ENCODE peak calls at places on chromosomes 7 and 10, in seven cellular contexts. One of them, this sample, is unnamed.

GRCh38 chr10:103693070-103693811 is 162.1 kb downstream of the SH3PXD2A start:
- DNase-seq in CD8-positive, alpha-beta T cell: peak; percentile 31
- DNase-seq in ovary: peak; percentile 63
- DNase-seq in mammary epithelial cell: no peak
- DNase-seq in cardiac muscle cell: no peak
- DNase-seq in gastrocnemius medialis: no peak
- DNase-seq in tibial nerve: no peak
- DNase-seq in this sample: no peak

GRCh38 chr10:96442017-96442643 is 71.6 kb downstream of the TLL2 start:
- DNase-seq in CD8-positive, alpha-beta T cell: no peak
- DNase-seq in ovary: no peak
- DNase-seq in mammary epithelial cell: no peak
- DNase-seq in cardiac muscle cell: no peak
- DNase-seq in gastrocnemius medialis: no peak
- DNase-seq in tibial nerve: no peak
- DNase-seq in this sample: no peak

GRCh38 chr7:133591704-133592340 is 338.9 kb downstream of the EXOC4 start:
- DNase-seq in CD8-positive, alpha-beta T cell: no peak
- DNase-seq in ovary: no peak
- DNase-seq in mammary epithelial cell: no peak
- DNase-seq in cardiac muscle cell: no peak
- DNase-seq in gastrocnemius medialis: no peak
- DNase-seq in tibial nerve: no peak
- DNase-seq in this sample: no peak

GRCh38 chr7:15607541-15608210 is 45.9 kb upstream of the AGMO start:
- DNase-seq in CD8-positive, alpha-beta T cell: no peak
- DNase-seq in ovary: no peak
- DNase-seq in mammary epithelial cell: no peak
- DNase-seq in cardiac muscle cell: peak; percentile 3
- DNase-seq in gastrocnemius medialis: no peak
- DNase-seq in tibial nerve: no peak
- DNase-seq in this sample: no peak

GRCh38 chr7:92751902-92752901 is 84.2 kb downstream of the CDK6 start:
- DNase-seq in CD8-positive, alpha-beta T cell: no peak
- DNase-seq in ovary: no peak
- DNase-seq in mammary epithelial cell: peak; percentile 94
- DNase-seq in cardiac muscle cell: peak; percentile 68
- DNase-seq in gastrocnemius medialis: no peak
- DNase-seq in tibial nerve: no peak
- DNase-seq in this sample: no peak

GRCh38 chr10:21452203-21452602 is 73.3 kb downstream of the SKIDA1 start:
- DNase-seq in CD8-positive, alpha-beta T cell: no peak
- DNase-seq in ovary: no peak
- DNase-seq in mammary epithelial cell: no peak
- DNase-seq in cardiac muscle cell: peak; percentile 35
- DNase-seq in gastrocnemius medialis: no peak
- DNase-seq in tibial nerve: no peak
- DNase-seq in this sample: no peak

GRCh38 chr7:114086491-114086905 is 167.7 kb upstream of the PPP1R3A start:
- DNase-seq in CD8-positive, alpha-beta T cell: no peak
- DNase-seq in ovary: no peak
- DNase-seq in mammary epithelial cell: no peak
- DNase-seq in cardiac muscle cell: no peak
- DNase-seq in gastrocnemius medialis: peak; percentile 43
- DNase-seq in tibial nerve: no peak
- DNase-seq in this sample: no peak

GRCh38 chr10:76973091-76973514 is 664.5 kb downstream of the KCNMA1 start:
- DNase-seq in CD8-positive, alpha-beta T cell: no peak
- DNase-seq in ovary: no peak
- DNase-seq in mammary epithelial cell: no peak
- DNase-seq in cardiac muscle cell: no peak
- DNase-seq in gastrocnemius medialis: no peak
- DNase-seq in tibial nerve: no peak
- DNase-seq in this sample: no peak

GRCh38 chr10:48448796-48449195 is 142.3 kb downstream of the MAPK8 start:
- DNase-seq in CD8-positive, alpha-beta T cell: no peak
- DNase-seq in ovary: no peak
- DNase-seq in mammary epithelial cell: peak; percentile 47
- DNase-seq in cardiac muscle cell: no peak
- DNase-seq in gastrocnemius medialis: no peak
- DNase-seq in tibial nerve: no peak
- DNase-seq in this sample: no peak

GRCh38 chr7:91465595-91466061 is 201.4 kb downstream of the FZD1 start:
- DNase-seq in CD8-positive, alpha-beta T cell: no peak
- DNase-seq in ovary: no peak
- DNase-seq in mammary epithelial cell: no peak
- DNase-seq in cardiac muscle cell: peak; percentile 13
- DNase-seq in gastrocnemius medialis: no peak
- DNase-seq in tibial nerve: no peak
- DNase-seq in this sample: no peak

GRCh38 chr10:29908977-29909376 is 150.4 kb downstream of the JCAD start:
- DNase-seq in CD8-positive, alpha-beta T cell: no peak
- DNase-seq in ovary: no peak
- DNase-seq in mammary epithelial cell: peak; percentile 15
- DNase-seq in cardiac muscle cell: no peak
- DNase-seq in gastrocnemius medialis: no peak
- DNase-seq in tibial nerve: no peak
- DNase-seq in this sample: no peak

GRCh38 chr10:608331-609265 is 80.9 kb downstream of the DIP2C start:
- DNase-seq in CD8-positive, alpha-beta T cell: no peak
- DNase-seq in ovary: no peak
- DNase-seq in mammary epithelial cell: no peak
- DNase-seq in cardiac muscle cell: peak; percentile 45
- DNase-seq in gastrocnemius medialis: no peak
- DNase-seq in tibial nerve: no peak
- DNase-seq in this sample: no peak

GRCh38 chr10:71278691-71279588 is 40.1 kb upstream of the SLC29A3 start:
- DNase-seq in CD8-positive, alpha-beta T cell: no peak
- DNase-seq in ovary: no peak
- DNase-seq in mammary epithelial cell: no peak
- DNase-seq in cardiac muscle cell: no peak
- DNase-seq in gastrocnemius medialis: no peak
- DNase-seq in tibial nerve: no peak
- DNase-seq in this sample: no peak

GRCh38 chr10:15485684-15486316 is 114.7 kb upstream of the FAM171A1 start:
- DNase-seq in CD8-positive, alpha-beta T cell: no peak
- DNase-seq in ovary: no peak
- DNase-seq in mammary epithelial cell: no peak
- DNase-seq in cardiac muscle cell: peak; percentile 94
- DNase-seq in gastrocnemius medialis: no peak
- DNase-seq in tibial nerve: no peak
- DNase-seq in this sample: no peak

GRCh38 chr10:128386816-128387604 is 260.8 kb upstream of the MKI67 start:
- DNase-seq in CD8-positive, alpha-beta T cell: no peak
- DNase-seq in ovary: no peak
- DNase-seq in mammary epithelial cell: no peak
- DNase-seq in cardiac muscle cell: no peak
- DNase-seq in gastrocnemius medialis: peak; percentile 67
- DNase-seq in tibial nerve: no peak
- DNase-seq in this sample: no peak

GRCh38 chr7:145036592-145037386 is 200.9 kb upstream of the TPK1 start:
- DNase-seq in CD8-positive, alpha-beta T cell: peak; percentile 32
- DNase-seq in ovary: no peak
- DNase-seq in mammary epithelial cell: peak; percentile 25
- DNase-seq in cardiac muscle cell: peak; percentile 64
- DNase-seq in gastrocnemius medialis: no peak
- DNase-seq in tibial nerve: no peak
- DNase-seq in this sample: no peak

GRCh38 chr7:28512648-28513435 is 100.5 kb downstream of the CREB5 start:
- DNase-seq in CD8-positive, alpha-beta T cell: no peak
- DNase-seq in ovary: no peak
- DNase-seq in mammary epithelial cell: no peak
- DNase-seq in cardiac muscle cell: no peak
- DNase-seq in gastrocnemius medialis: no peak
- DNase-seq in tibial nerve: no peak
- DNase-seq in this sample: no peak

GRCh38 chr10:1660386-1660785 is 76.9 kb downstream of the ADARB2 start:
- DNase-seq in CD8-positive, alpha-beta T cell: no peak
- DNase-seq in ovary: no peak
- DNase-seq in mammary epithelial cell: no peak
- DNase-seq in cardiac muscle cell: no peak
- DNase-seq in gastrocnemius medialis: no peak
- DNase-seq in tibial nerve: no peak
- DNase-seq in this sample: no peak

GRCh38 chr7:16900212-16900768 is 18.5 kb upstream of the AGR3 start:
- DNase-seq in CD8-positive, alpha-beta T cell: no peak
- DNase-seq in ovary: no peak
- DNase-seq in mammary epithelial cell: peak; percentile 44
- DNase-seq in cardiac muscle cell: no peak
- DNase-seq in gastrocnemius medialis: no peak
- DNase-seq in tibial nerve: no peak
- DNase-seq in this sample: no peak

GRCh38 chr10:24694086-24694485 is 29.6 kb downstream of the ARHGAP21 start:
- DNase-seq in CD8-positive, alpha-beta T cell: no peak
- DNase-seq in ovary: no peak
- DNase-seq in mammary epithelial cell: peak; percentile 2
- DNase-seq in cardiac muscle cell: peak; percentile 56
- DNase-seq in gastrocnemius medialis: no peak
- DNase-seq in tibial nerve: no peak
- DNase-seq in this sample: no peak

GRCh38 chr10:4195214-4195613 is 410.2 kb upstream of the KLF6 start:
- DNase-seq in CD8-positive, alpha-beta T cell: no peak
- DNase-seq in ovary: no peak
- DNase-seq in mammary epithelial cell: peak; percentile 70
- DNase-seq in cardiac muscle cell: no peak
- DNase-seq in gastrocnemius medialis: no peak
- DNase-seq in tibial nerve: no peak
- DNase-seq in this sample: no peak

GRCh38 chr7:44286618-44287487 is 38.5 kb downstream of the CAMK2B start:
- DNase-seq in CD8-positive, alpha-beta T cell: no peak
- DNase-seq in ovary: peak; percentile 34
- DNase-seq in mammary epithelial cell: no peak
- DNase-seq in cardiac muscle cell: no peak
- DNase-seq in gastrocnemius medialis: peak; percentile 23
- DNase-seq in tibial nerve: peak; percentile 11
- DNase-seq in this sample: peak; percentile 26
- H3K4me3 ChIP-seq in CD8-positive, alpha-beta T cell: no peak overlapping the region
- H3K4me3 ChIP-seq in ovary: no peak overlapping the region
- H3K4me3 ChIP-seq in mammary epithelial cell: no peak overlapping the region
- H3K4me3 ChIP-seq in cardiac muscle cell: no peak overlapping the region
- H3K4me3 ChIP-seq in gastrocnemius medialis: no peak overlapping the region
- H3K4me3 ChIP-seq in tibial nerve: no peak overlapping the region
- H3K4me3 ChIP-seq in this sample: no peak overlapping the region

DNA sequence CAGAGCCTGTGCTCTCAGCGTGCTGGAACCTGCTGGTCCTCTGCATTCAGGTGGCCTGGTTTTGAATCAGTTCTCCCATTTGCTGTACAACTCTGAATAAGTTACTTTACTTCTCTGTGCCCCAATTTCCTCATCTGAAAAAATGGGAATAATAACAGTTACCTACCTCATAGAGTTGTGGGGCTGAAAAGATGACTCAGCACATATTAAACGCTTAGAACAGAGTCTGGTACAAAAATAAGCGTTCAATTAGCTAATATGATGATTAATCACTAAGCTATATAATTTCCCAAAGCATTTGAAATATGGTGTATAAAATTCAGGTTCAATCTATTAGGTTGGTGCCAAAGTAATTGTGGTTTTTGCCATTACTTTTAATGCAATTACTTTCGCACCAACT is 259.1 kb downstream of the PRPF18 start:
- DNase-seq in CD8-positive, alpha-beta T cell: no peak
- DNase-seq in ovary: no peak
- DNase-seq in mammary epithelial cell: no peak
- DNase-seq in cardiac muscle cell: no peak
- DNase-seq in gastrocnemius medialis: no peak
- DNase-seq in tibial nerve: no peak
- DNase-seq in this sample: no peak
- H3K27me3 ChIP-seq in CD8-positive, alpha-beta T cell: no peaks in the 10 kb centered on the region
- H3K27me3 ChIP-seq in ovary: no peaks in the 10 kb centered on the region
- H3K27me3 ChIP-seq in mammary epithelial cell: no peaks in the 10 kb centered on the region
- H3K27me3 ChIP-seq in cardiac muscle cell: no peaks in the 10 kb centered on the region
- H3K27me3 ChIP-seq in gastrocnemius medialis: no peaks in the 10 kb centered on the region
- H3K27me3 ChIP-seq in tibial nerve: no peaks in the 10 kb centered on the region
- H3K27me3 ChIP-seq in this sample: no peaks in the 10 kb centered on the region

DNA sequence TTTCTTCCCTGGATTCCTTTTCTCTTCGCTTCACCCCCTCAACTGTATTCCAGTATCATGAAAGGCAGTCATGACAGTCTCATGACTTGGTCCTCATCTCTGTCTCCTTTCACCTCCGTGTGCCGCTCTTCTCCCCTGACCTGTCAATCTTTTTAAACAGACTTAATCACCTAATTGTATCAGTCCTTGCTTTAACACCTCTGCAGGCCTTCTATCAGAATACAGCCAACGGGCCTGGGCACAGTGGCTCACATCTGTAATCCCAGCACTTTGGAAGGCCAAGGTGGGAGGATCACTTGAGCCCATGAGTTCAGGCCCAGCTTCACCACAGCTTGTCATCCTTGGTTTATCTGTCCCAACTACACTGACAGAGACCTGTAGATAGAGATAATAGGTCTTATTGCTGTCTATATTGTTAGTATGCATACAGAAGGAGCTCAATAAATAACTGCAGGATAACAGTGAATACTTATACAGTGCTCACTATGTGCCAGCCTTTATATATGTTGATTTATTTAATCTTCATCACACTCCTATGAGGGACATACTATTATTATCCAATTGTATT is 1.2 kb downstream of the CNPY4 start:
- DNase-seq in CD8-positive, alpha-beta T cell: no peak
- DNase-seq in ovary: peak; percentile 26
- DNase-seq in mammary epithelial cell: no peak
- DNase-seq in cardiac muscle cell: no peak
- DNase-seq in gastrocnemius medialis: no peak
- DNase-seq in tibial nerve: no peak
- DNase-seq in this sample: no peak
- H3K4me3 ChIP-seq in CD8-positive, alpha-beta T cell: peak overlapping the region; percentile 80
- H3K4me3 ChIP-seq in ovary: peak overlapping the region; percentile 86
- H3K4me3 ChIP-seq in mammary epithelial cell: no peak overlapping the region
- H3K4me3 ChIP-seq in cardiac muscle cell: peak overlapping the region; percentile 88
- H3K4me3 ChIP-seq in gastrocnemius medialis: peak overlapping the region; percentile 88
- H3K4me3 ChIP-seq in tibial nerve: peak overlapping the region; percentile 65
- H3K4me3 ChIP-seq in this sample: peak overlapping the region; percentile 77

GRCh38 chr10:100734295-100735086 is 10.9 kb upstream of the PAX2 start:
- DNase-seq in CD8-positive, alpha-beta T cell: no peak
- DNase-seq in ovary: no peak
- DNase-seq in mammary epithelial cell: no peak
- DNase-seq in cardiac muscle cell: no peak
- DNase-seq in gastrocnemius medialis: no peak
- DNase-seq in tibial nerve: no peak
- DNase-seq in this sample: no peak

GRCh38 chr10:100733319-100733718 is 12.1 kb upstream of the PAX2 start:
- DNase-seq in CD8-positive, alpha-beta T cell: no peak
- DNase-seq in ovary: no peak
- DNase-seq in mammary epithelial cell: no peak
- DNase-seq in cardiac muscle cell: no peak
- DNase-seq in gastrocnemius medialis: no peak
- DNase-seq in tibial nerve: no peak
- DNase-seq in this sample: no peak

GRCh38 chr10:100736144-100736808 is 9.1 kb upstream of the PAX2 start:
- DNase-seq in CD8-positive, alpha-beta T cell: no peak
- DNase-seq in ovary: no peak
- DNase-seq in mammary epithelial cell: no peak
- DNase-seq in cardiac muscle cell: no peak
- DNase-seq in gastrocnemius medialis: no peak
- DNase-seq in tibial nerve: no peak
- DNase-seq in this sample: no peak

GRCh38 chr10:100735345-100736143 is 9.8 kb upstream of the PAX2 start:
- DNase-seq in CD8-positive, alpha-beta T cell: no peak
- DNase-seq in ovary: no peak
- DNase-seq in mammary epithelial cell: no peak
- DNase-seq in cardiac muscle cell: no peak
- DNase-seq in gastrocnemius medialis: no peak
- DNase-seq in tibial nerve: no peak
- DNase-seq in this sample: no peak

DNA sequence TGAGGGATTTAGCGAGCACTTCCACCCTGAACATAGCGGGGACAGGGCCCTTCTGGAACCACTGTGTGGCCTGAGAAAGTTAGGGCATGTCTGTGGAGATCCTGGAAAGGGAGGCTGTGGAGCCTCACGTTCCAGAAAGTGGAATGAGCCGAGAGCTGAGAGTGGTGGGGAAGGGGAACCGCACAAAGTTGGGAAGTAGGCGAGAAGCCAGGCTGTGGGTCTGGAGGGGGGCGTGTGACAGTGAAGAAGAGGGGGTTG is 10.4 kb upstream of the PAX2 start:
- DNase-seq in CD8-positive, alpha-beta T cell: no peak
- DNase-seq in ovary: no peak
- DNase-seq in mammary epithelial cell: no peak
- DNase-seq in cardiac muscle cell: no peak
- DNase-seq in gastrocnemius medialis: no peak
- DNase-seq in tibial nerve: no peak
- DNase-seq in this sample: no peak
- H3K27me3 ChIP-seq in CD8-positive, alpha-beta T cell: peaks cover 47% of the 10 kb centered on the region
- H3K27me3 ChIP-seq in ovary: no peaks in the 10 kb centered on the region
- H3K27me3 ChIP-seq in mammary epithelial cell: peaks cover 70% of the 10 kb centered on the region
- H3K27me3 ChIP-seq in cardiac muscle cell: peaks cover 100% of the 10 kb centered on the region
- H3K27me3 ChIP-seq in gastrocnemius medialis: peaks cover 94% of the 10 kb centered on the region
- H3K27me3 ChIP-seq in tibial nerve: peaks cover 100% of the 10 kb centered on the region
- H3K27me3 ChIP-seq in this sample: peaks cover 84% of the 10 kb centered on the region

This sample was measured in dorsolateral prefrontal cortex.